ENCODE peak calls at places on chromosomes 13 and 19, in four cellular contexts. H is brain microvascular endothelial cell, L is tibial artery, F is ovary. I is an unnamed sample.

GRCh38 chr19:12676384-12676792 is 5.3 kb downstream of the DHPS start:
- DNase-seq in H (peak), L (peak), F (peak), I (peak)

GRCh38 chr13:46492946-46493345 is 60.0 kb upstream of the LRCH1 start:
- DNase-seq in H (peak), L (no peak), F (no peak), I (no peak)

GRCh38 chr19:30556230-30556711 is 184.1 kb downstream of the ZNF536 start:
- DNase-seq in H (no peak), L (peak), F (no peak), I (no peak)

GRCh38 chr19:18746393-18747167 is 44.5 kb downstream of the COMP start:
- DNase-seq in H (no peak), L (no peak), F (no peak), I (peak)

GRCh38 chr13:92739306-92739818 is 487.2 kb upstream of the GPC6 start:
- DNase-seq in H (no peak), L (no peak), F (no peak), I (no peak)

GRCh38 chr13:94710881-94711560 is 1.3 kb downstream of the SOX21 start:
- DNase-seq in H (no peak), L (peak), F (no peak), I (no peak)

GRCh38 chr13:43383488-43384165 is 360.2 kb downstream of the DNAJC15 start:
- DNase-seq in H (no peak), L (no peak), F (no peak), I (no peak)

GRCh38 chr19:17944301-17944700 is 11.5 kb downstream of the CCDC124 start:
- DNase-seq in H (peak), L (no peak), F (no peak), I (no peak)

GRCh38 chr19:18848860-18849661 is 17.3 kb downstream of the UPF1 start:
- DNase-seq in H (peak), L (peak), F (peak), I (peak)

GRCh38 chr13:33611016-33611805 is 206.7 kb upstream of the RFC3 start:
- DNase-seq in H (peak), L (peak), F (peak), I (no peak)

GRCh38 chr19:18439025-18439909 is 1.3 kb upstream of the ISYNA1 start:
- DNase-seq in H (peak), L (no peak), F (peak), I (no peak)

GRCh38 chr19:36215276-36216171 is 618 bp downstream of the ZNF146 start:
- DNase-seq in H (peak), L (no peak), F (no peak), I (no peak)
- TF ChIP-seq CTCF in H (no peak), L (no peak), F (no peak), I (no peak)

DNA sequence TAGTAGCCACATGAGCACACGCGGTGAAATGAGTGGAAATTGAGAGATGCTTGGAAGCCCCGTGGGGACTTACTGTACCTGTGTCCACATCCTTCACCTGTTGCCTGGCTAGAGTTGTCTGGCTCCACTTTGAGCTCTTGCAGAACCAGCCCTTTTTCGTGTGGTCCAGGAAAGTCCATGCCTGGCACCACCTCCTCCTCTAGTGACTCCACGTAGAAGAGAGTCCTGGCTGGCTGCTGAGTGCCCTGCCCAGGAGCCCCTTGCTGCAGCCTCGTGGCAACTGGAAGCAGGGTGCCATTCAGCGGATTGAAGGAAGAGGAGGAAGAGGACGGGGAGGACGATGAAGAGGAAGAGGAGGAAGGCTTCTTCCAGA is 515 bp upstream of the ATXN8OS start:
- DNase-seq in H (no peak), L (no peak), F (no peak), I (no peak)
- TF ChIP-seq CTCF in H (no peak), L (no peak), F (no peak), I (no peak)

GRCh38 chr19:33242129-33242528 is 16.5 kb upstream of the SLC7A10 start:
- DNase-seq in H (no peak), L (no peak), F (no peak), I (no peak)

GRCh38 chr19:33240181-33240771 is 14.6 kb upstream of the SLC7A10 start:
- DNase-seq in H (no peak), L (no peak), F (no peak), I (peak)

GRCh38 chr19:33241091-33241529 is 15.5 kb upstream of the SLC7A10 start:
- DNase-seq in H (no peak), L (no peak), F (no peak), I (peak)

GRCh38 chr19:33242911-33243310 is 17.3 kb upstream of the SLC7A10 start:
- DNase-seq in H (no peak), L (no peak), F (no peak), I (peak)

DNA sequence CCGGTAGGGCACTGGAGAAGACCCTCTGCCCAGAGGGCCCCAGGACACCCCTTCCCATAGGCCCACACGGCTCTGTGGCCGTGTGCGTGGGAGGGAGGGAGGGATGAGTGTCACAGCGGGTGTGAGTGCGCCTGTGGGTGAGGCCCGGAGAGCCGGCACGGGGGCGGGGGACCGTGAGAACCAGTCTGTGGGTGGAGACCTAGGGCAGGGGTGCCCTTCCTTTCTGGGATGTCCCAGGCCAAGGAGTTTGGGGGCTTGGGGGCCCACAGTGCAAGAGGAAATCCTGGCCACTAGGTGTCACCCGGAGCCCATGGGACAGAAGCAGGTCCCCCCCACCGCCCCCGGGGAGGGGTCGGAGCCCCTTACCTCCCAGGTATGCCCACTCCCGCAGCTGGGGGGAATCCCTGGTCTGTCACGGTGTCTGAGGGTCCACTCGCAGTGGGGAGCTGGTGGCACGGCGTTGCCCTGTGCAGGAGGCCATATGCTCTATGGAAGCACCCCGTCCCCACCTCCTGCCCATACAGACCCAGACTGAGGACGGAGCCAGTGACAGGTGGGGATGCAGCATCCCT is 16.0 kb upstream of the SLC7A10 start:
- DNase-seq in H (no peak), L (no peak), F (no peak), I (peak)
- TF ChIP-seq CTCF in H (peak), L (peak), F (peak), I (peak)

GRCh38 chr13:80083097-80083429 is 257.9 kb downstream of the SPRY2 start:
- DNase-seq in H (no peak), L (no peak), F (no peak), I (no peak)
- TF ChIP-seq CTCF in H (no peak), L (no peak), F (no peak), I (no peak)

GRCh38 chr19:49590971-49591730 is at the start of gene PRR12:
- DNase-seq in H (peak), L (peak), F (peak), I (no peak)

GRCh38 chr19:49589391-49589790 is 1.6 kb upstream of the PRR12 start:
- DNase-seq in H (no peak), L (no peak), F (no peak), I (no peak)

GRCh38 chr19:49591731-49592485 is 926 bp downstream of the PRR12 start:
- DNase-seq in H (peak), L (peak), F (peak), I (no peak)

GRCh38 chr19:49588370-49589122 is 2.4 kb upstream of the PRR12 start:
- DNase-seq in H (no peak), L (no peak), F (peak), I (no peak)

DNA sequence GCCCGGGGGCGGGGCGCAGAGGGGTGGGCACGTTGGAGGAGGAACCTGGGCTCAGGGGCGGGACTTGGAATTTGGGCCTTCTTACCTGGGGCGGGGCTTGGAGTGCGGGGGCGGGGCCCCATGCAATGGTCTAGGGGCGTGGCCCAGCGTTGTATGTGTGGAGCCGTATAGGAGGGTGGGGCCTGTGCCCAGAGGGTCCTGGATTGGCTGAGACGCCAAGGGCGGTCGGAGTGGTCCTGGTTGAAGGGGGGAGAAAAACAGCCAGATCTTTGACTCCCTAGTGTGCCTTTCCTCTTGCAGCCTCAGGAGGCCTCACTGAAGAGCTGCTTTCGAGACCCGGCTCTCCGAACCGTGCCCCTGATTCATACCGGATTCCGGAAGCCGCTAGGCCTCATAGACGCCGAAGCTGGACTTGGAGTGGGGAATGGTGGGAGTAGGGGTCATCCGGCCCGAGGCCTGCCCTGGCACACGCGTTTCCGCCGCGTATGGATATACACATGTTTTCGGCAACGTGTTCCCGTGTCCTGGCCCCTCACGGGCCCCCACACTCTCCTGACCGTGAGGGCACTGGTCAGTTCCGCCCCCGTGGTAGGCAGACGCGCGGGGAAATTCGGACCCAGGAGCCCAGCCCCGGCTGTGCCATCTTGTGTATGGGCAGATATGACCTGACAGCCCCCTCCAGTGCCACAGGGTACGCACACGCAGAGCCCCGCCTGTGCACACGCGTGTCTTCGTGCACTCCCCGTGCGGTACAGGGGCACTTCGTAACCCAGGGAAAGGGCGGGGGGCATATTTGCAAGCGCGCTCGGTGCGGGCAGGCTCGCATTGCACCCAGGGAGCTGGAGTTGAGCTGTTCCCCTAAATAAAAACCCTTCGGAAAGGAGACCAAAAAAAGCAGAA is 661 bp upstream of the PRR12 start:
- DNase-seq in H (peak), L (peak), F (peak), I (peak)
- TF ChIP-seq CTCF in H (peak), L (no peak), F (no peak), I (no peak)

DNA sequence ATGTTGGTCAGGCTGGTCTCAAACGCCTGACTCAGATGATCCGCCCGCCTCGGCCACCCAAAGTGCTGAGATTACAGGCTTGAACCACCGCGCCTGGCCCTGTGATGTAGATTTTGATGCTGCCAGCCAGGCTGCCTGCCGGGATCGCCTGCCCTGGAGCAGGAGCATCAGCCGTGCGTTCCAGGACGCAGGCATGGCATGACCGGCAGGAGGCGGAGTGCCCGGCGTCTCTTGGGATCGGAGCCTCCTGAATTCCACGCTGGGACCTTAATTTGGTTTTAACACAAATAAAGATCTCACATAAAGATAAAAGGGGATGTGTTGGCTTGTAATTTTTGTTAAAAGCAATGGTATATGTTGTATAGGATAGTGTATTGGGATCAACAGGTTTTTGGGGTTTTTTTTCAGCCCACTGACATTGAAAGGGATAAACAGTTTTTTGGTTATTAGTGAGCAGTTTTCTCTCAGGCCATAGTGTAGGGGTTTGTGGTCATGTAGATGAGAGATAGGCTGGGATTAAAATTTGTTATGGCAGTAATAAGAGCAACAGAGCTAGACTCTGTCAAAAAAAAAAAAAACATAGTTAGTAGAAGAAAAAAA is 1406.4 kb downstream of the UQCRFS1 start:
- DNase-seq in H (no peak), L (no peak), F (no peak), I (no peak)
- TF ChIP-seq CTCF in H (no peak), L (no peak), F (no peak), I (no peak)

DNA sequence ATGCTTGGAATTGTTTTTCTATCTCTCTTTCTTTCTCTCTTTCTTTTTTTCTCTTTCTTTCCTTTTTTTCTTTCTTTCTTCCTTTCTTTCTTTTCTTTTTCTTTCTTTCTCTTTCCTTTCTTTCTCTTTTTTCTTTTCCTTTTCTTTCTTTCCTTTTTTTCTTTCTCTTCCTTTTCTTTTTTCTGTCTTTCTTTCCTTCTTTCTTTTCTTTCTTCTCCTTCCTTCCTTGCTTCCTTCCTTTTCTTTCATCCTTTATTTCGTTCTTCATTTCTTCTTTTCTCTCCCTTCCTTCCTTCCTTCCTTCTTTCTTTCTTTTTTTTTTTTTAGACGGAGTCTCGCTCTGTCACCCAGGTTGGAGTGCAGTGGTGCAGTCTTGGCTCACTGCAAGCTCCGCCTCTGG is 1.9 kb upstream of the MEX3D start:
- DNase-seq in H (no peak), L (no peak), F (no peak), I (no peak)
- TF ChIP-seq CTCF in H (no peak), L (no peak), F (no peak), I (peak)

DNA sequence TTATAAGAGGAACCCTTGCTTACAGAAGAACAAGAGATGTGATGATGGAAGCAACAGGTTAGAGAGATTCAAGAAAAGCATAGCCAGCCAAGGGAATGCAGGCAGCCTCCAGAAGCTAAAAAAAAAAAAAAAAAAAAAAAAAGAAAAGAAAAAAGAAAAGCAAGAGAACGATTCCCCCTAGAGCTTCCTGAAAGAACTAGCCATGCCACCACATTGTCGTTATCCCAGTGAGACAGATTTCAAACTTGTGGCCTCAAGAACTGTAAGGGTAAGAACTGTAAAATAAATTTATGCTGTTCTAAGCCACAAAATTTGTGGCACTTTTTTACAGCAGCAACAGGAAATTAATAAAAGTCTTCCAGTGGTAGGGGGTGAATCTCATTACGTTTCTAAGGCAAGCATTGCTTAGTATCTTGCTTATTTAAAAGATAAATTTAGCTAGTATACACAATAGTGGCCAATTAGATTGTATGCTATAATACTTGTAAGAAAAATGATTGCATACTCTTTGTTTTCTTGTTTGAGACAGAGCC is 21.8 kb downstream of the RFXAP start:
- DNase-seq in H (no peak), L (no peak), F (no peak), I (no peak)
- TF ChIP-seq CTCF in H (peak), L (no peak), F (no peak), I (no peak)

GRCh38 chr13:48542581-48543341 is 9.9 kb upstream of the RCBTB2 start:
- DNase-seq in H (peak), L (peak), F (peak), I (no peak)
- TF ChIP-seq CTCF in H (peak), L (peak), F (no peak), I (peak)

I was measured in CD14-positive monocyte.